ENCODE peak calls at places on chromosomes 3 and 15, in five cellular contexts. X, F, H, D and E are unnamed samples.
A peak's percentile ranks its signal among the peaks of the same experiment; 100 is the strongest.

GRCh38 chr3:12188681-12189287 is 30.1 kb upstream of the TIMP4 start:
- DNase-seq in X (no peak), F (no peak), H (no peak), D (no peak), E (no peak)

GRCh38 chr3:49705390-49705960 is 14.0 kb downstream of the AMIGO3 start:
- DNase-seq in X (no peak), F (no peak), H (no peak), D (no peak), E (no peak)

GRCh38 chr15:73773428-73773827 is 20.3 kb upstream of the INSYN1 start:
- DNase-seq in X (no peak), F (no peak), H (no peak), D (no peak), E (no peak)

GRCh38 chr3:127820871-127821853 is 1.2 kb downstream of the MGLL start:
- DNase-seq in X (no peak), F (no peak), H (no peak), D (no peak), E (no peak)

GRCh38 chr3:57100046-57100695 is 39.7 kb downstream of the SPATA12 start:
- DNase-seq in X (peak; percentile 33), F (peak; percentile 79), H (no peak), D (peak; percentile 68), E (peak; percentile 61)

GRCh38 chr15:60844431-60845174 is 365.7 kb upstream of the ICE2 start:
- DNase-seq in X (no peak), F (no peak), H (peak; percentile 38), D (no peak), E (no peak)

GRCh38 chr15:64883097-64883581 is 28.6 kb upstream of the ANKDD1A start:
- DNase-seq in X (no peak), F (no peak), H (no peak), D (peak; percentile 42), E (peak; percentile 20)

GRCh38 chr3:52773361-52774065 is 2.8 kb upstream of the NEK4 start:
- DNase-seq in X (no peak), F (no peak), H (no peak), D (no peak), E (no peak)

GRCh38 chr3:130849111-130849552 is 44.8 kb upstream of the ATP2C1 start:
- DNase-seq in X (no peak), F (no peak), H (no peak), D (no peak), E (no peak)

GRCh38 chr15:95561463-95561862 is 769.0 kb upstream of the NR2F2 start:
- DNase-seq in X (no peak), F (no peak), H (no peak), D (no peak), E (no peak)